ENCODE peak calls at places on chromosomes 12 and 14, in four cellular contexts. One of them, this sample, is unnamed.

GRCh38 chr12:27185234-27186045 is 58.6 kb upstream of the STK38L start:
- DNase-seq in foreskin fibroblast: peak; percentile 50
- DNase-seq in prostate gland: no peak
- DNase-seq in choroid plexus epithelial cell: peak; percentile 91
- DNase-seq in this sample: peak; percentile 95

GRCh38 chr12:10919809-10920208 is 9.2 kb upstream of the PRH2 start:
- DNase-seq in prostate gland: no peak
- DNase-seq in foreskin fibroblast: no peak
- DNase-seq in choroid plexus epithelial cell: no peak
- DNase-seq in this sample: no peak

GRCh38 chr12:108596854-108597558 is 878 bp downstream of the TMEM119 start:
- DNase-seq in foreskin fibroblast: no peak
- DNase-seq in prostate gland: no peak
- DNase-seq in choroid plexus epithelial cell: no peak
- DNase-seq in this sample: no peak

GRCh38 chr14:56633544-56633943 is 53.9 kb downstream of the TMEM260 start:
- DNase-seq in foreskin fibroblast: no peak
- DNase-seq in choroid plexus epithelial cell: no peak
- DNase-seq in prostate gland: no peak
- DNase-seq in this sample: no peak

GRCh38 chr12:98895086-98895651 is 250.1 kb downstream of the APAF1 start:
- DNase-seq in prostate gland: no peak
- DNase-seq in choroid plexus epithelial cell: no peak
- DNase-seq in foreskin fibroblast: no peak
- DNase-seq in this sample: no peak

GRCh38 chr12:126534495-126534894 is 1469.3 kb downstream of the AACS start:
- DNase-seq in prostate gland: no peak
- DNase-seq in foreskin fibroblast: no peak
- DNase-seq in choroid plexus epithelial cell: no peak
- DNase-seq in this sample: peak; percentile 52

GRCh38 chr14:89707086-89707485 is 247.4 kb downstream of the EFCAB11 start:
- DNase-seq in choroid plexus epithelial cell: no peak
- DNase-seq in prostate gland: no peak
- DNase-seq in foreskin fibroblast: no peak
- DNase-seq in this sample: no peak

GRCh38 chr14:52131640-52132320 is 62.9 kb upstream of the NID2 start:
- DNase-seq in foreskin fibroblast: peak; percentile 90
- DNase-seq in choroid plexus epithelial cell: peak; percentile 98
- DNase-seq in prostate gland: peak; percentile 67
- DNase-seq in this sample: peak; percentile 99

GRCh38 chr14:61368061-61368710 is 46.8 kb downstream of the PRKCH start:
- DNase-seq in foreskin fibroblast: no peak
- DNase-seq in choroid plexus epithelial cell: peak; percentile 53
- DNase-seq in prostate gland: no peak
- DNase-seq in this sample: no peak

GRCh38 chr12:4118017-4118510 is 155.5 kb upstream of the CCND2 start:
- DNase-seq in foreskin fibroblast: no peak
- DNase-seq in choroid plexus epithelial cell: peak; percentile 64
- DNase-seq in prostate gland: no peak
- DNase-seq in this sample: peak; percentile 22

GRCh38 chr12:78778339-78778738 is 86.2 kb upstream of the SYT1 start:
- DNase-seq in choroid plexus epithelial cell: peak; percentile 36
- DNase-seq in prostate gland: no peak
- DNase-seq in foreskin fibroblast: no peak
- DNase-seq in this sample: peak; percentile 42

GRCh38 chr14:94143239-94143638 is 13.8 kb upstream of the IFI27L2 start:
- DNase-seq in foreskin fibroblast: no peak
- DNase-seq in prostate gland: no peak
- DNase-seq in choroid plexus epithelial cell: peak; percentile 21
- DNase-seq in this sample: no peak

GRCh38 chr12:47995976-47996375 is 8.3 kb downstream of the COL2A1 start:
- DNase-seq in prostate gland: peak; percentile 56
- DNase-seq in foreskin fibroblast: peak; percentile 48
- DNase-seq in choroid plexus epithelial cell: peak; percentile 73
- DNase-seq in this sample: peak; percentile 63

GRCh38 chr14:75864352-75864751 is 117.4 kb downstream of the TGFB3 start:
- DNase-seq in prostate gland: no peak
- DNase-seq in foreskin fibroblast: peak; percentile 86
- DNase-seq in choroid plexus epithelial cell: peak; percentile 84
- DNase-seq in this sample: peak; percentile 48

GRCh38 chr12:46933947-46934346 is 108.2 kb upstream of the SLC38A4 start:
- DNase-seq in foreskin fibroblast: peak; percentile 39
- DNase-seq in choroid plexus epithelial cell: peak; percentile 84
- DNase-seq in prostate gland: no peak
- DNase-seq in this sample: peak; percentile 86

GRCh38 chr12:48788522-48788851 is 402 bp downstream of the ADCY6 start:
- DNase-seq in prostate gland: no peak
- DNase-seq in foreskin fibroblast: no peak
- DNase-seq in choroid plexus epithelial cell: no peak
- DNase-seq in this sample: no peak

GRCh38 chr14:93100098-93100497 is 15.6 kb downstream of the ITPK1 start:
- DNase-seq in foreskin fibroblast: no peak
- DNase-seq in prostate gland: no peak
- DNase-seq in choroid plexus epithelial cell: no peak
- DNase-seq in this sample: no peak

GRCh38 chr12:57173089-57173488 is 25.7 kb upstream of the LRP1-AS start:
- DNase-seq in choroid plexus epithelial cell: no peak
- DNase-seq in foreskin fibroblast: no peak
- DNase-seq in prostate gland: no peak
- DNase-seq in this sample: no peak

GRCh38 chr12:21169878-21170472 is 39.0 kb downstream of the SLCO1B1 start:
- DNase-seq in foreskin fibroblast: no peak
- DNase-seq in choroid plexus epithelial cell: peak; percentile 69
- DNase-seq in prostate gland: peak; percentile 12
- DNase-seq in this sample: peak; percentile 56

GRCh38 chr14:43894534-43894933 is 612.5 kb downstream of the FSCB start:
- DNase-seq in choroid plexus epithelial cell: no peak
- DNase-seq in prostate gland: no peak
- DNase-seq in foreskin fibroblast: no peak
- DNase-seq in this sample: no peak

GRCh38 chr12:93824514-93825500 is 147.6 kb downstream of the CRADD start:
- DNase-seq in choroid plexus epithelial cell: peak; percentile 68
- DNase-seq in prostate gland: no peak
- DNase-seq in foreskin fibroblast: no peak
- DNase-seq in this sample: peak; percentile 37

GRCh38 chr14:35044939-35045797 is 904 bp upstream of the FAM177A1 start:
- DNase-seq in prostate gland: no peak
- DNase-seq in foreskin fibroblast: peak; percentile 9
- DNase-seq in choroid plexus epithelial cell: peak; percentile 85
- DNase-seq in this sample: peak; percentile 71

GRCh38 chr12:72098622-72099021 is 160.0 kb downstream of the TPH2 start:
- DNase-seq in prostate gland: no peak
- DNase-seq in foreskin fibroblast: no peak
- DNase-seq in choroid plexus epithelial cell: no peak
- DNase-seq in this sample: no peak

GRCh38 chr14:105065280-105066228 is at the start of gene GPR132:
- DNase-seq in prostate gland: no peak
- DNase-seq in choroid plexus epithelial cell: no peak
- DNase-seq in foreskin fibroblast: no peak
- DNase-seq in this sample: no peak

GRCh38 chr14:68359862-68360552 is 432.9 kb downstream of the ZFP36L1 start:
- DNase-seq in choroid plexus epithelial cell: peak; percentile 25
- DNase-seq in foreskin fibroblast: no peak
- DNase-seq in prostate gland: peak; percentile 46
- DNase-seq in this sample: peak; percentile 81

GRCh38 chr12:89479982-89480381 is 44.6 kb downstream of the GALNT4 start:
- DNase-seq in foreskin fibroblast: no peak
- DNase-seq in prostate gland: no peak
- DNase-seq in choroid plexus epithelial cell: no peak
- DNase-seq in this sample: no peak

GRCh38 chr14:28609228-28609828 is 157.3 kb upstream of the FOXG1 start:
- DNase-seq in choroid plexus epithelial cell: peak; percentile 87
- DNase-seq in foreskin fibroblast: peak; percentile 9
- DNase-seq in prostate gland: peak; percentile 6
- DNase-seq in this sample: peak; percentile 71

GRCh38 chr12:15899282-15899870 is 11.8 kb upstream of the DERA start:
- DNase-seq in choroid plexus epithelial cell: peak; percentile 49
- DNase-seq in prostate gland: no peak
- DNase-seq in foreskin fibroblast: no peak
- DNase-seq in this sample: peak; percentile 43

GRCh38 chr12:2596441-2596840 is 198.3 kb upstream of the FKBP4 start:
- DNase-seq in choroid plexus epithelial cell: no peak
- DNase-seq in foreskin fibroblast: no peak
- DNase-seq in prostate gland: no peak
- DNase-seq in this sample: no peak

GRCh38 chr12:6285063-6285477 is 25.4 kb upstream of the PLEKHG6 start:
- DNase-seq in choroid plexus epithelial cell: peak; percentile 82
- DNase-seq in foreskin fibroblast: peak; percentile 72
- DNase-seq in prostate gland: peak; percentile 58
- DNase-seq in this sample: peak; percentile 86

GRCh38 chr14:80456200-80456599 is 244.9 kb upstream of the DIO2 start:
- DNase-seq in prostate gland: no peak
- DNase-seq in choroid plexus epithelial cell: peak; percentile 42
- DNase-seq in foreskin fibroblast: peak; percentile 24
- DNase-seq in this sample: no peak

GRCh38 chr12:90515199-90516175 is 439.5 kb downstream of the CCER1 start:
- DNase-seq in choroid plexus epithelial cell: peak; percentile 56
- DNase-seq in prostate gland: no peak
- DNase-seq in foreskin fibroblast: peak; percentile 42
- DNase-seq in this sample: peak; percentile 50

GRCh38 chr12:27285395-27285794 is 41.3 kb downstream of the STK38L start:
- DNase-seq in prostate gland: no peak
- DNase-seq in foreskin fibroblast: no peak
- DNase-seq in choroid plexus epithelial cell: peak; percentile 35
- DNase-seq in this sample: peak; percentile 15

GRCh38 chr14:104656014-104656714 is 33.3 kb upstream of the INF2 start:
- DNase-seq in foreskin fibroblast: no peak
- DNase-seq in choroid plexus epithelial cell: no peak
- DNase-seq in prostate gland: no peak
- DNase-seq in this sample: no peak

GRCh38 chr12:30694412-30694955 is 1.2 kb downstream of the IPO8 start:
- DNase-seq in foreskin fibroblast: no peak
- DNase-seq in prostate gland: no peak
- DNase-seq in choroid plexus epithelial cell: peak; percentile 15
- DNase-seq in this sample: peak; percentile 26

GRCh38 chr14:63923422-63923752 is 70.6 kb downstream of the SYNE2 start:
- DNase-seq in choroid plexus epithelial cell: no peak
- DNase-seq in foreskin fibroblast: no peak
- DNase-seq in prostate gland: no peak
- DNase-seq in this sample: no peak

GRCh38 chr12:109291531-109292341 is 17.3 kb downstream of the FOXN4 start:
- DNase-seq in choroid plexus epithelial cell: peak; percentile 12
- DNase-seq in prostate gland: peak; percentile 26
- DNase-seq in foreskin fibroblast: peak; percentile 17
- DNase-seq in this sample: no peak

GRCh38 chr12:104985206-104985605 is 910 bp upstream of the NOPCHAP1 start:
- DNase-seq in prostate gland: no peak
- DNase-seq in foreskin fibroblast: no peak
- DNase-seq in choroid plexus epithelial cell: no peak
- DNase-seq in this sample: no peak
- H3K4me3 ChIP-seq in prostate gland: no peak overlapping the region
- H3K4me3 ChIP-seq in foreskin fibroblast: no peak overlapping the region
- H3K4me3 ChIP-seq in choroid plexus epithelial cell: no peak overlapping the region
- H3K4me3 ChIP-seq in this sample: no peak overlapping the region

DNA sequence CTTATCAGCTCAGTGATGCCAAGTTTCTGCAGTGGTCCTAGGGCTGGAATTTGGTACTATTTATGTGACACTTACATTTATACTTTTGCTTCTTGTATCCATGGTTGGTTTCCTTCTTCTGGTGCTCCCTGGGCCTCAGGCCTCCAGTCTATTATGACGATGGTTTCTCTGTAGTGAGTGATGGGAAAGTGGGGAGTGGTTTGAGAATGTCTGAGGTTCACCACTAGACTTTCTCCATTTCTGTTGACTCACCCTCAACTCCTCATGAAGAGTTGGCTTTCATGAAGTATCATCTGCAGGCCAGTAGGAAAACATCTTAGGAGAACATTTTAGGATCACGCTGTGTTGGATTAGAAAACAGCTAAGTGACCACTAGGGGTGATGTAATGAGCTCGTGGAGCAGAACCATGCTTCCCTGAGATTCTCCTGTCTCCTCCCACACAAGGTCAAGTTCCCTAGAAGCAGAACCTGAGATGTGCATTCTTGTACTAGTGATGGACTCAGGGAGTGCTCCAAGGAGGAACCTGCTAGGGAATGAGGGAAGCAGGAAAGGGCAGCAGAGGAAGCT is 32.1 kb downstream of the RPH3A start:
- DNase-seq in choroid plexus epithelial cell: no peak
- DNase-seq in prostate gland: no peak
- DNase-seq in foreskin fibroblast: no peak
- DNase-seq in this sample: no peak
- TF ChIP-seq CTCF in choroid plexus epithelial cell: peak; percentile 12
- TF ChIP-seq CTCF in prostate gland: no peak
- TF ChIP-seq CTCF in foreskin fibroblast: no peak
- TF ChIP-seq CTCF in this sample: no peak

GRCh38 chr12:75658826-75659823 is 147.7 kb upstream of the KRR1 start:
- DNase-seq in choroid plexus epithelial cell: peak; percentile 81
- DNase-seq in prostate gland: no peak
- DNase-seq in foreskin fibroblast: peak; percentile 67
- DNase-seq in this sample: peak; percentile 88
- H3K4me3 ChIP-seq in choroid plexus epithelial cell: no peak overlapping the region
- H3K4me3 ChIP-seq in prostate gland: no peak overlapping the region
- H3K4me3 ChIP-seq in foreskin fibroblast: no peak overlapping the region
- H3K4me3 ChIP-seq in this sample: no peak overlapping the region

DNA sequence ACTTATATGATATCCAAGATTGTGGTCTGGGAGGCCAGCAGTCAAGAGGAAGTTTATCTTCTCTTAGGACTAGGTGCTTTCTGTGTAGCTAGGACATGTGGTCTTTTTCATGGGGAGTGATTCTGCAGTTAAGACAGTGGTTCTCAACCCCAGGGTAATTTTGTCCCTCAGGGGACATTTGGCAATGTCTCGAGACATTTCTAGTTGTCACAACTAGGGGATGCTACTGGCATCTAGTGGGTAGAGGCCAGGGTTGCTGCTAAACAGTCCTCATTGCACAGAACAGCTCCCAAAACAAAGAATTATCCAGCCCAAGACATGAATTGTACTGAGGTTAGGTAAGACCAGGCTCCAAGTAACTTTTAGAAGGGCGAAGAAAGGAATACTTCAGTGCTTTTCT is 20.0 kb downstream of the AMDHD1 start:
- DNase-seq in foreskin fibroblast: no peak
- DNase-seq in choroid plexus epithelial cell: no peak
- DNase-seq in prostate gland: no peak
- DNase-seq in this sample: no peak
- TF ChIP-seq CTCF in foreskin fibroblast: no peak
- TF ChIP-seq CTCF in choroid plexus epithelial cell: no peak
- TF ChIP-seq CTCF in prostate gland: no peak
- TF ChIP-seq CTCF in this sample: no peak

GRCh38 chr14:97039717-97040363 is 242.7 kb downstream of the VRK1 start:
- DNase-seq in choroid plexus epithelial cell: no peak
- DNase-seq in foreskin fibroblast: no peak
- DNase-seq in prostate gland: no peak
- DNase-seq in this sample: no peak
- H3K4me3 ChIP-seq in choroid plexus epithelial cell: no peak overlapping the region
- H3K4me3 ChIP-seq in foreskin fibroblast: no peak overlapping the region
- H3K4me3 ChIP-seq in prostate gland: no peak overlapping the region
- H3K4me3 ChIP-seq in this sample: no peak overlapping the region